ENCODE peak calls at places on chromosomes 13 and 19, in five cellular contexts. X is heart left ventricle, O is left ventricle myocardium inferior, I is D721Med, S is astrocyte. R is an unnamed sample.

GRCh38 chr13:113550453-113550852 is 34.1 kb upstream of the TFDP1 start:
- DNase-seq in X (no peak), O (no peak), I (no peak), S (no peak), R (peak)

GRCh38 chr13:22049384-22049783 is 378.5 kb downstream of the FGF9 start:
- DNase-seq in X (no peak), O (no peak), I (no peak), S (no peak), R (no peak)

GRCh38 chr13:106038752-106039151 is 496.7 kb downstream of the EFNB2 start:
- DNase-seq in X (no peak), O (no peak), I (no peak), S (peak), R (no peak)

GRCh38 chr13:101417043-101417406 is 717 bp upstream of the NALCN start:
- DNase-seq in X (no peak), O (no peak), I (no peak), S (peak), R (no peak)

GRCh38 chr19:9075064-9075964 is 11.5 kb upstream of the OR1M1 start:
- DNase-seq in X (peak), O (peak), I (no peak), S (peak), R (peak)

GRCh38 chr19:3506384-3507340 is 551 bp downstream of the FZR1 start:
- DNase-seq in X (no peak), O (peak), I (no peak), S (no peak), R (no peak)

GRCh38 chr13:43528992-43529391 is 257.8 kb downstream of the ENOX1 start:
- DNase-seq in X (no peak), O (no peak), I (no peak), S (no peak), R (no peak)

GRCh38 chr19:44816301-44816700 is 7.4 kb downstream of the BCAM start:
- DNase-seq in X (no peak), O (no peak), I (no peak), S (no peak), R (no peak)

GRCh38 chr19:33048806-33049676 is 15.6 kb downstream of the RHPN2 start:
- DNase-seq in X (no peak), O (no peak), I (no peak), S (peak), R (no peak)

GRCh38 chr19:45613926-45614725 is 12.1 kb upstream of the GPR4 start:
- DNase-seq in X (no peak), O (no peak), I (no peak), S (peak), R (no peak)

GRCh38 chr13:45537506-45537905 is 72.8 kb downstream of the COG3 start:
- DNase-seq in X (no peak), O (no peak), I (no peak), S (no peak), R (no peak)

GRCh38 chr19:11016591-11016990 is 55.8 kb downstream of the SMARCA4 start:
- DNase-seq in X (no peak), O (no peak), I (no peak), S (no peak), R (no peak)

GRCh38 chr13:73681779-73682178 is 452.4 kb downstream of the KLF12 start:
- DNase-seq in X (no peak), O (no peak), I (no peak), S (no peak), R (no peak)
- TF ChIP-seq CTCF in X (no peak), O (no peak), I (no peak), S (no peak), R (no peak)

GRCh38 chr19:51810228-51810627 is 15.3 kb downstream of the FPR3 start:
- DNase-seq in X (no peak), O (no peak), I (no peak), S (no peak), R (no peak)
- TF ChIP-seq CTCF in X (peak), O (peak), I (no peak), S (no peak), R (no peak)

GRCh38 chr19:52622261-52622660 is 15.9 kb downstream of the ZNF83 start:
- DNase-seq in X (no peak), O (no peak), I (no peak), S (no peak), R (no peak)
- TF ChIP-seq CTCF in X (no peak), O (peak), I (no peak), S (no peak), R (no peak)

DNA sequence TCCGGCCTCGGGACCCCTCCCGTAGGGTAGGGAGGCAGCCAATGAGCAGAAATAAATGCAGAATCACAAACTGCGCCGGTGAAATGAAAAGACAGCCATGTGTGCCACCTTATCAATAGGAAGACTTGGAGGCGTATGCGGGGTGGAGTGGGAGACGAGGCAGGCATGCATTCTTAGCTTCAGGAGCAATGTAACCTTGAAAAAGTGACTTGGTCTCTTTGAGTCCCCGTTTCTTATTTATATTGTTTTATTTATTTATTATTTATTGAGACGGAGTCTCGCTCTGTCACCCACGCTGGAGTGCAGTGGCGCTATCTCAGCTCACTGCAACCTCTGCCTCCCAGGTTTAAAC is 16.0 kb downstream of the SSC5D start:
- DNase-seq in X (no peak), O (no peak), I (no peak), S (no peak), R (no peak)
- TF ChIP-seq CTCF in X (no peak), O (peak), I (no peak), S (no peak), R (no peak)

GRCh38 chr13:51935326-51936171 is 73.8 kb downstream of the CCDC70 start:
- DNase-seq in X (no peak), O (no peak), I (no peak), S (no peak), R (no peak)
- TF ChIP-seq CTCF in X (peak), O (peak), I (peak), S (no peak), R (peak)

GRCh38 chr19:40798223-40798996 is 581 bp upstream of the EGLN2 start:
- DNase-seq in X (peak), O (peak), I (peak), S (peak), R (peak)
- TF ChIP-seq CTCF in X (peak), O (peak), I (peak), S (peak), R (peak)

DNA sequence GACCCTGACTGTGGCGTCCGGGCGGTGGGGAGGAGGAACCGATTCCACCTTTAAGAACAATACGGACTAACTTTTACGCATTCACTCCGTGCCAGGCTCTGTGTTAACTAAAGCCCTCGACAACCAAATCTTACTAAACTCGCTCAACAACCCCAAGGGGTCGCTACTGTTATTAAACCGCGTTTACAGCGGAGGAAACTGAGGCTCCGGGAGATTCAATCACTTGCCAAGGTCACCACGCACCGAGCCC is 1.2 kb downstream of the SAMD1 start:
- DNase-seq in X (no peak), O (no peak), I (no peak), S (peak), R (no peak)
- TF ChIP-seq CTCF in X (peak), O (peak), I (no peak), S (no peak), R (peak)

GRCh38 chr13:65613004-65613403 is 1617.1 kb downstream of the PCDH9 start:
- DNase-seq in X (no peak), O (no peak), I (no peak), S (no peak), R (no peak)
- TF ChIP-seq CTCF in X (no peak), O (no peak), I (no peak), S (no peak), R (peak)

R was measured in type B pancreatic cell.